ENCODE peak calls at places on chromosomes 11 and 22, in five cellular contexts. One of them, this sample, is unnamed.

GRCh38 chr11:129315781-129316579 is 59.7 kb upstream of the BARX2 start:
- DNase-seq in dorsolateral prefrontal cortex: no peak
- DNase-seq in mucosa of gallbladder: peak
- DNase-seq in stimulated activated CD4-positive, alpha-beta T cell treated with anti-CD3 and anti-CD28 coated beads, Interleukin-1b, Interleukin-23, amount 100 ng/mL, for 24 hours: no peak
- DNase-seq in posterior vena cava: no peak
- DNase-seq in this sample: peak

GRCh38 chr22:26235792-26236191 is 66.5 kb downstream of the SEZ6L start:
- DNase-seq in posterior vena cava: no peak
- DNase-seq in mucosa of gallbladder: no peak
- DNase-seq in stimulated activated CD4-positive, alpha-beta T cell treated with anti-CD3 and anti-CD28 coated beads, Interleukin-1b, Interleukin-23, amount 100 ng/mL, for 24 hours: no peak
- DNase-seq in dorsolateral prefrontal cortex: no peak
- DNase-seq in this sample: no peak

GRCh38 chr11:17156283-17156682 is 51.5 kb downstream of the PIK3C2A start:
- DNase-seq in posterior vena cava: no peak
- DNase-seq in dorsolateral prefrontal cortex: no peak
- DNase-seq in stimulated activated CD4-positive, alpha-beta T cell treated with anti-CD3 and anti-CD28 coated beads, Interleukin-1b, Interleukin-23, amount 100 ng/mL, for 24 hours: no peak
- DNase-seq in mucosa of gallbladder: no peak
- DNase-seq in this sample: no peak

GRCh38 chr22:37229805-37230672 is 14.0 kb downstream of the RAC2 start:
- DNase-seq in stimulated activated CD4-positive, alpha-beta T cell treated with anti-CD3 and anti-CD28 coated beads, Interleukin-1b, Interleukin-23, amount 100 ng/mL, for 24 hours: peak
- DNase-seq in mucosa of gallbladder: peak
- DNase-seq in dorsolateral prefrontal cortex: no peak
- DNase-seq in posterior vena cava: peak
- DNase-seq in this sample: no peak

GRCh38 chr11:57776101-57776511 is 14.5 kb downstream of the CTNND1 start:
- DNase-seq in dorsolateral prefrontal cortex: no peak
- DNase-seq in posterior vena cava: no peak
- DNase-seq in stimulated activated CD4-positive, alpha-beta T cell treated with anti-CD3 and anti-CD28 coated beads, Interleukin-1b, Interleukin-23, amount 100 ng/mL, for 24 hours: no peak
- DNase-seq in mucosa of gallbladder: no peak
- DNase-seq in this sample: no peak

GRCh38 chr11:662689-663274 is 25.7 kb downstream of the DRD4 start:
- DNase-seq in dorsolateral prefrontal cortex: no peak
- DNase-seq in stimulated activated CD4-positive, alpha-beta T cell treated with anti-CD3 and anti-CD28 coated beads, Interleukin-1b, Interleukin-23, amount 100 ng/mL, for 24 hours: no peak
- DNase-seq in posterior vena cava: peak
- DNase-seq in mucosa of gallbladder: no peak
- DNase-seq in this sample: no peak

GRCh38 chr11:12276356-12276755 is 101.0 kb upstream of the PARVA start:
- DNase-seq in posterior vena cava: peak
- DNase-seq in mucosa of gallbladder: no peak
- DNase-seq in stimulated activated CD4-positive, alpha-beta T cell treated with anti-CD3 and anti-CD28 coated beads, Interleukin-1b, Interleukin-23, amount 100 ng/mL, for 24 hours: no peak
- DNase-seq in dorsolateral prefrontal cortex: no peak
- DNase-seq in this sample: peak

GRCh38 chr11:17352925-17353227 is 1.3 kb downstream of the NCR3LG1 start:
- DNase-seq in posterior vena cava: no peak
- DNase-seq in stimulated activated CD4-positive, alpha-beta T cell treated with anti-CD3 and anti-CD28 coated beads, Interleukin-1b, Interleukin-23, amount 100 ng/mL, for 24 hours: no peak
- DNase-seq in dorsolateral prefrontal cortex: no peak
- DNase-seq in mucosa of gallbladder: peak
- DNase-seq in this sample: no peak

GRCh38 chr11:13208921-13209320 is 68.7 kb upstream of the BMAL1 start:
- DNase-seq in dorsolateral prefrontal cortex: no peak
- DNase-seq in stimulated activated CD4-positive, alpha-beta T cell treated with anti-CD3 and anti-CD28 coated beads, Interleukin-1b, Interleukin-23, amount 100 ng/mL, for 24 hours: no peak
- DNase-seq in posterior vena cava: no peak
- DNase-seq in mucosa of gallbladder: no peak
- DNase-seq in this sample: no peak

GRCh38 chr22:40112595-40112994 is 65.1 kb upstream of the TNRC6B start:
- DNase-seq in dorsolateral prefrontal cortex: no peak
- DNase-seq in mucosa of gallbladder: no peak
- DNase-seq in stimulated activated CD4-positive, alpha-beta T cell treated with anti-CD3 and anti-CD28 coated beads, Interleukin-1b, Interleukin-23, amount 100 ng/mL, for 24 hours: no peak
- DNase-seq in posterior vena cava: no peak
- DNase-seq in this sample: no peak

GRCh38 chr22:33940741-33941140 is 20.5 kb upstream of the LARGE1 start:
- DNase-seq in posterior vena cava: no peak
- DNase-seq in mucosa of gallbladder: no peak
- DNase-seq in dorsolateral prefrontal cortex: no peak
- DNase-seq in stimulated activated CD4-positive, alpha-beta T cell treated with anti-CD3 and anti-CD28 coated beads, Interleukin-1b, Interleukin-23, amount 100 ng/mL, for 24 hours: no peak
- DNase-seq in this sample: no peak

GRCh38 chr22:26483043-26483438 is 542 bp downstream of the HPS4 start:
- DNase-seq in posterior vena cava: no peak
- DNase-seq in dorsolateral prefrontal cortex: no peak
- DNase-seq in stimulated activated CD4-positive, alpha-beta T cell treated with anti-CD3 and anti-CD28 coated beads, Interleukin-1b, Interleukin-23, amount 100 ng/mL, for 24 hours: no peak
- DNase-seq in mucosa of gallbladder: no peak
- DNase-seq in this sample: no peak

GRCh38 chr11:9972917-9973504 is 309.1 kb downstream of the SWAP70 start:
- DNase-seq in dorsolateral prefrontal cortex: no peak
- DNase-seq in posterior vena cava: no peak
- DNase-seq in mucosa of gallbladder: peak
- DNase-seq in stimulated activated CD4-positive, alpha-beta T cell treated with anti-CD3 and anti-CD28 coated beads, Interleukin-1b, Interleukin-23, amount 100 ng/mL, for 24 hours: no peak
- DNase-seq in this sample: no peak

GRCh38 chr22:44130076-44130711 is 50.5 kb upstream of the PARVG start:
- DNase-seq in mucosa of gallbladder: no peak
- DNase-seq in stimulated activated CD4-positive, alpha-beta T cell treated with anti-CD3 and anti-CD28 coated beads, Interleukin-1b, Interleukin-23, amount 100 ng/mL, for 24 hours: no peak
- DNase-seq in dorsolateral prefrontal cortex: no peak
- DNase-seq in posterior vena cava: peak
- DNase-seq in this sample: no peak

GRCh38 chr11:15276616-15277015 is 161.9 kb downstream of the INSC start:
- DNase-seq in mucosa of gallbladder: no peak
- DNase-seq in dorsolateral prefrontal cortex: no peak
- DNase-seq in stimulated activated CD4-positive, alpha-beta T cell treated with anti-CD3 and anti-CD28 coated beads, Interleukin-1b, Interleukin-23, amount 100 ng/mL, for 24 hours: no peak
- DNase-seq in posterior vena cava: no peak
- DNase-seq in this sample: no peak

GRCh38 chr11:75303544-75304224 is 47.8 kb downstream of the ARRB1 start:
- DNase-seq in dorsolateral prefrontal cortex: peak
- DNase-seq in posterior vena cava: no peak
- DNase-seq in mucosa of gallbladder: no peak
- DNase-seq in stimulated activated CD4-positive, alpha-beta T cell treated with anti-CD3 and anti-CD28 coated beads, Interleukin-1b, Interleukin-23, amount 100 ng/mL, for 24 hours: no peak
- DNase-seq in this sample: no peak

GRCh38 chr22:44583076-44583760 is 85.2 kb upstream of the RTL6 start:
- DNase-seq in stimulated activated CD4-positive, alpha-beta T cell treated with anti-CD3 and anti-CD28 coated beads, Interleukin-1b, Interleukin-23, amount 100 ng/mL, for 24 hours: no peak
- DNase-seq in posterior vena cava: peak
- DNase-seq in dorsolateral prefrontal cortex: peak
- DNase-seq in mucosa of gallbladder: no peak
- DNase-seq in this sample: no peak